ENCODE peak calls at places on chromosomes 11 and 22, in four cellular contexts. One of them, this sample, is unnamed.

GRCh38 chr11:26287067-26287518 is 44.8 kb upstream of the ANO3 start:
- DNase-seq in K562: no peak
- DNase-seq in GM12878: no peak
- DNase-seq in A549: no peak
- DNase-seq in this sample: no peak

GRCh38 chr11:133302056-133302455 is 230.2 kb downstream of the OPCML start:
- DNase-seq in K562: no peak
- DNase-seq in GM12878: no peak
- DNase-seq in A549: no peak
- DNase-seq in this sample: no peak

GRCh38 chr11:2940166-2940929 is 11.1 kb upstream of the PHLDA2 start:
- DNase-seq in K562: no peak
- DNase-seq in GM12878: no peak
- DNase-seq in A549: peak
- DNase-seq in this sample: peak

GRCh38 chr11:114479331-114479730 is 40.1 kb downstream of the REXO2 start:
- DNase-seq in K562: no peak
- DNase-seq in GM12878: no peak
- DNase-seq in A549: no peak
- DNase-seq in this sample: no peak

GRCh38 chr11:92554662-92555061 is 330.0 kb downstream of the FAT3 start:
- DNase-seq in K562: no peak
- DNase-seq in GM12878: no peak
- DNase-seq in A549: no peak
- DNase-seq in this sample: no peak

GRCh38 chr22:48968201-48968959 is 859.3 kb downstream of the BRD1 start:
- DNase-seq in K562: no peak
- DNase-seq in GM12878: no peak
- DNase-seq in A549: peak
- DNase-seq in this sample: peak

GRCh38 chr11:7595016-7595869 is 78.1 kb downstream of the CYB5R2 start:
- DNase-seq in K562: no peak
- DNase-seq in GM12878: no peak
- DNase-seq in A549: no peak
- DNase-seq in this sample: no peak

GRCh38 chr11:27370374-27370773 is 7.4 kb upstream of the CCDC34 start:
- DNase-seq in K562: peak
- DNase-seq in GM12878: no peak
- DNase-seq in A549: no peak
- DNase-seq in this sample: no peak

GRCh38 chr11:36131719-36132349 is 157.4 kb downstream of the COMMD9 start:
- DNase-seq in K562: peak
- DNase-seq in GM12878: no peak
- DNase-seq in A549: peak
- DNase-seq in this sample: peak

GRCh38 chr11:70381872-70382842 is 16.2 kb upstream of the CTTN start:
- DNase-seq in K562: peak
- DNase-seq in GM12878: no peak
- DNase-seq in A549: peak
- DNase-seq in this sample: no peak

GRCh38 chr11:3166268-3167142 is 1.4 kb upstream of the OSBPL5 start:
- DNase-seq in K562: peak
- DNase-seq in GM12878: no peak
- DNase-seq in A549: no peak
- DNase-seq in this sample: no peak

GRCh38 chr22:20563464-20563906 is 56.1 kb downstream of the MED15 start:
- DNase-seq in K562: no peak
- DNase-seq in GM12878: no peak
- DNase-seq in A549: no peak
- DNase-seq in this sample: no peak

GRCh38 chr22:18955696-18956095 is 19.6 kb upstream of the PRODH start:
- DNase-seq in K562: no peak
- DNase-seq in GM12878: no peak
- DNase-seq in A549: no peak
- DNase-seq in this sample: no peak

GRCh38 chr11:17505146-17505545 is 28.5 kb upstream of the ABCC8 start:
- DNase-seq in K562: no peak
- DNase-seq in GM12878: no peak
- DNase-seq in A549: no peak
- DNase-seq in this sample: no peak

GRCh38 chr22:39152024-39152510 is 413 bp downstream of the CBX7 start:
- DNase-seq in K562: no peak
- DNase-seq in GM12878: no peak
- DNase-seq in A549: no peak
- DNase-seq in this sample: no peak

GRCh38 chr11:3043315-3043871 is 13.8 kb downstream of the CARS1 start:
- DNase-seq in K562: no peak
- DNase-seq in GM12878: no peak
- DNase-seq in A549: no peak
- DNase-seq in this sample: no peak

GRCh38 chr11:75262961-75263852 is 22.6 kb downstream of the TPBGL start:
- DNase-seq in K562: no peak
- DNase-seq in GM12878: no peak
- DNase-seq in A549: no peak
- DNase-seq in this sample: no peak

GRCh38 chr11:48037709-48038468 is 57.5 kb downstream of the PTPRJ start:
- DNase-seq in K562: no peak
- DNase-seq in GM12878: no peak
- DNase-seq in A549: no peak
- DNase-seq in this sample: no peak

GRCh38 chr11:76107946-76108345 is 98.4 kb downstream of the WNT11 start:
- DNase-seq in K562: no peak
- DNase-seq in GM12878: no peak
- DNase-seq in A549: no peak
- DNase-seq in this sample: no peak

GRCh38 chr11:61120865-61121831 is 18.9 kb downstream of the CD5 start:
- DNase-seq in K562: no peak
- DNase-seq in GM12878: no peak
- DNase-seq in A549: peak
- DNase-seq in this sample: no peak

GRCh38 chr11:8733847-8734246 is 51.3 kb downstream of the RPL27A start:
- DNase-seq in K562: peak
- DNase-seq in GM12878: no peak
- DNase-seq in A549: no peak
- DNase-seq in this sample: peak

GRCh38 chr22:20247010-20247505 is 21.1 kb downstream of the RTN4R start:
- DNase-seq in K562: peak
- DNase-seq in GM12878: peak
- DNase-seq in A549: no peak
- DNase-seq in this sample: no peak

GRCh38 chr11:18310800-18311340 is 11.1 kb downstream of the HPS5 start:
- DNase-seq in K562: no peak
- DNase-seq in GM12878: peak
- DNase-seq in A549: no peak
- DNase-seq in this sample: no peak

GRCh38 chr11:75317446-75318122 is 33.9 kb downstream of the ARRB1 start:
- DNase-seq in K562: no peak
- DNase-seq in GM12878: no peak
- DNase-seq in A549: no peak
- DNase-seq in this sample: no peak

GRCh38 chr11:127919206-127920000 is 668.0 kb downstream of the ETS1 start:
- DNase-seq in K562: no peak
- DNase-seq in GM12878: no peak
- DNase-seq in A549: no peak
- DNase-seq in this sample: no peak

GRCh38 chr11:44811841-44812448 is 85.2 kb downstream of the TSPAN18 start:
- DNase-seq in K562: no peak
- DNase-seq in GM12878: no peak
- DNase-seq in A549: no peak
- DNase-seq in this sample: no peak

GRCh38 chr22:49404020-49404419 is 423.7 kb downstream of the BRD1 start:
- DNase-seq in K562: no peak
- DNase-seq in GM12878: no peak
- DNase-seq in A549: no peak
- DNase-seq in this sample: no peak

GRCh38 chr11:115761817-115762216 is 257.6 kb upstream of the CADM1 start:
- DNase-seq in K562: no peak
- DNase-seq in GM12878: no peak
- DNase-seq in A549: no peak
- DNase-seq in this sample: no peak

GRCh38 chr11:115760528-115760837 is 256.3 kb upstream of the CADM1 start:
- DNase-seq in K562: no peak
- DNase-seq in GM12878: no peak
- DNase-seq in A549: no peak
- DNase-seq in this sample: no peak

GRCh38 chr11:115759622-115760527 is 255.7 kb upstream of the CADM1 start:
- DNase-seq in K562: no peak
- DNase-seq in GM12878: no peak
- DNase-seq in A549: no peak
- DNase-seq in this sample: no peak

GRCh38 chr11:115760921-115761320 is 256.7 kb upstream of the CADM1 start:
- DNase-seq in K562: no peak
- DNase-seq in GM12878: no peak
- DNase-seq in A549: no peak
- DNase-seq in this sample: no peak

DNA sequence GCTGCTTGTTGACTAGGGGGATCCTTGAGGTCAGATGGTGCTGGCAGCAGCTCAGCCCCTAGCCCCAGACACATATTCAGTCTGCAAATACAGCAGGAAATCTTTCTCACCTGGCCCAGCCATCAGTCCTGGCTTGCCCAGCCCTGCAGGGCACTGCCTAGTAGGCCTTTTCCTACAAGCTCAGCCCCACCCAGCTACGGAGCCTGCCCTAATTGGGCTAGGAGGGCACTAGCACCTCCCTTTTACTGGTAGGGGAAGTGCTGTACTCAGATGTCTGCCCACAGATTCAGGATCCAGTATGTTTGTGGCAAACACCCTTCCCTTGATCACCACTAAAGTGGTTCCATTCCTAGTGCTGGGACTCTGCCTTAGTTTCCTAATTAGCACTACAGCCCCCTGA is 257.1 kb upstream of the CADM1 start:
- DNase-seq in K562: no peak
- DNase-seq in GM12878: no peak
- DNase-seq in A549: no peak
- DNase-seq in this sample: no peak
- TF ChIP-seq POLR2AphosphoS2 in K562: no peak
- TF ChIP-seq POLR2AphosphoS2 in GM12878: no peak
- TF ChIP-seq POLR2AphosphoS2 in A549: no peak
- TF ChIP-seq POLR2AphosphoS2 in this sample: no peak

GRCh38 chr11:73969091-73969490 is 13.6 kb downstream of the UCP2 start:
- DNase-seq in K562: no peak
- DNase-seq in GM12878: no peak
- DNase-seq in A549: no peak
- DNase-seq in this sample: no peak

GRCh38 chr11:73972187-73972586 is 10.5 kb downstream of the UCP2 start:
- DNase-seq in K562: peak
- DNase-seq in GM12878: no peak
- DNase-seq in A549: no peak
- DNase-seq in this sample: no peak

GRCh38 chr11:73972620-73973449 is 9.8 kb downstream of the UCP2 start:
- DNase-seq in K562: peak
- DNase-seq in GM12878: no peak
- DNase-seq in A549: no peak
- DNase-seq in this sample: no peak

GRCh38 chr11:73969991-73970800 is 12.4 kb downstream of the UCP2 start:
- DNase-seq in K562: peak
- DNase-seq in GM12878: no peak
- DNase-seq in A549: no peak
- DNase-seq in this sample: no peak

GRCh38 chr11:73971175-73971719 is 11.4 kb downstream of the UCP2 start:
- DNase-seq in K562: peak
- DNase-seq in GM12878: no peak
- DNase-seq in A549: no peak
- DNase-seq in this sample: no peak
- TF ChIP-seq MAX in K562: no peak
- TF ChIP-seq MAX in GM12878: no peak
- TF ChIP-seq MAX in A549: no peak
- TF ChIP-seq MAX in this sample: no peak

DNA sequence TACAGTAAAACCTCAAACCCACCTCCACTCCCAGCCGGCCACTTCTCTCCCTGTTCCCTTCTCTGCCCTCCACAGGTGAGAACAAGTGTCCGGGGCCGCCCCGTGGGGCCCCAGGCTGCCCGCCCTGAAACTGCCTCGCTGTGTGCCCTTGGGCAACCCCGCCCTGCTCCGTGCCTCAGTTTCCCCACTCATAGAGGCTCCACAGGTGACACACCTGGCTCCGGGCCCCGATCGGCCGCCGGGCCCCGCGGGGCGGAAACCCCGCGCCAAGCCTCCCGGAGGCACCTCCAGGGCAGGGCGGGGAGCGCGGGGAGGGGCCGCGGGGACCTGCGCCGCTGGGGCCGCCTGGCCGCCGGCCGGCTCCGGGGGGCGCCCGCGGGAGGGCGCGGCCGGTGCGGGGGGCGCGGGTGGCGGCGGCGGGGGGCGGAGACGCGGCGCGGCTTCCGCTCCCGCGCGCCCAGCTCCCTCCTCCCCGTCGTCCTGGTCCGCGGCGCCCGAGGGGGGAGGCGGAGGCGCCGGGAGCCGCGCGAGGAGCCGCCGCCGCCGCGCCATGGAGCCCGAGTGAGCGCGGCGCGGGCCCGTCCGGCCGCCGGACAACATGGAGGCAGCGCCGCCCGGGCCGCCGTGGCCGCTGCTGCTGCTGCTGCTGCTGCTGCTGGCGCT is at the start of gene LRP5:
- DNase-seq in K562: peak
- DNase-seq in GM12878: no peak
- DNase-seq in A549: no peak
- DNase-seq in this sample: no peak
- TF ChIP-seq POLR2AphosphoS2 in K562: no peak
- TF ChIP-seq POLR2AphosphoS2 in GM12878: no peak
- TF ChIP-seq POLR2AphosphoS2 in A549: no peak
- TF ChIP-seq POLR2AphosphoS2 in this sample: no peak

DNA sequence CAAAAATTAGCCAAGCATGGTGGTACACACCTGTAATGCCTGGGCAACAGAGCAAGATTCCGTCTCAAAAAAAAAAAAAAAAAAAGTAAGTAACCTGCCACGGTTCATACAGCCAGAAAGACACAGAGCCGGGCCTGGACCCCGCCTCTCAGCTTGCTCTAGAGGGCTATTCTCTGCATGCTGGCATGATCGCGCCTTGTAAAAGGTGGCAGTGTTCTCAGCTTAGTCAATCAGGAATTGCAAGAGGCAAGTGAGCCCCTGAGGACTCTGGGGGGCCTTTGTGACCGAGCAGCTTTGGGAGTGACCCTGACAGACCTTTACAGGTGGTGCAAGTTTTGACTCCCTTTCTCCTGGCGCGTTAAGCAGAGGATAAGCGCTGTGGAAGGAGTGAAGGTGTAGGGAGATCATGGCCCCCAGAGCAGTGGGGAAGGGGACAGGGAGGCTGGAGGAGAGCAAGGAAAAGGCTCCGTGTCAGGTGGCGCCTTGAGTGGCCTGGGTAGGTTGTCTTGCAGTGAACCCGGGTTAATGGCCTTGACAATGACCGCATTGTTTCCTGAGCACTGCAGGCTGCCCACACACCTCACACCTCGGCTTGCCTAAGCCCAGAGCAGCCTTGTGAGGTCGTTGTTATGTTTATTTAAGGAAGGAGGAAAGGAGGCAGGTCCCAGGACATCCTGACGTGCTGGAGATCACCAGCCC is 48.9 kb downstream of the CDPF1 start:
- DNase-seq in K562: no peak
- DNase-seq in GM12878: no peak
- DNase-seq in A549: no peak
- DNase-seq in this sample: peak
- TF ChIP-seq MAX in K562: no peak
- TF ChIP-seq MAX in GM12878: no peak
- TF ChIP-seq MAX in A549: no peak
- TF ChIP-seq MAX in this sample: no peak

GRCh38 chr11:15757299-15757698 is 599.0 kb downstream of the SOX6 start:
- DNase-seq in K562: no peak
- DNase-seq in GM12878: peak
- DNase-seq in A549: no peak
- DNase-seq in this sample: no peak
- TF ChIP-seq POLR2AphosphoS2 in K562: no peak
- TF ChIP-seq POLR2AphosphoS2 in GM12878: no peak
- TF ChIP-seq POLR2AphosphoS2 in A549: no peak
- TF ChIP-seq POLR2AphosphoS2 in this sample: no peak